ENCODE peak calls at places on chromosomes 6 and 20, in five cellular contexts. U, M, B, K and G are unnamed samples.

GRCh38 chr20:4813839-4814695 is 92.4 kb downstream of the PRND start:
- DNase-seq in U (no peak), M (no peak), B (no peak), K (no peak), G (no peak)

GRCh38 chr6:133240511-133241087 is 558 bp upstream of the EYA4 start:
- DNase-seq in U (no peak), M (peak), B (no peak), K (no peak), G (peak)

GRCh38 chr6:101645770-101646169 is 252.3 kb downstream of the GRIK2 start:
- DNase-seq in U (no peak), M (no peak), B (no peak), K (no peak), G (no peak)

GRCh38 chr6:45118684-45119230 is 209.4 kb upstream of the RUNX2 start:
- DNase-seq in U (no peak), M (no peak), B (no peak), K (no peak), G (no peak)

GRCh38 chr6:89258912-89259311 is 41.8 kb upstream of the GABRR1 start:
- DNase-seq in U (no peak), M (no peak), B (no peak), K (no peak), G (no peak)

GRCh38 chr20:20276806-20277530 is 90.9 kb upstream of the INSM1 start:
- DNase-seq in U (no peak), M (peak), B (no peak), K (no peak), G (peak)

GRCh38 chr6:158799051-158799792 is 19.9 kb downstream of the EZR start:
- DNase-seq in U (no peak), M (peak), B (peak), K (peak), G (peak)

GRCh38 chr6:35500782-35501181 is 3.9 kb upstream of the TEAD3 start:
- DNase-seq in U (no peak), M (no peak), B (no peak), K (no peak), G (no peak)

GRCh38 chr6:138953451-138953850 is 34.6 kb downstream of the REPS1 start:
- DNase-seq in U (no peak), M (no peak), B (no peak), K (no peak), G (no peak)

GRCh38 chr6:10146723-10147451 is 268.0 kb downstream of the TFAP2A start:
- DNase-seq in U (no peak), M (no peak), B (no peak), K (no peak), G (peak)

GRCh38 chr20:3749689-3750639 is 17.5 kb downstream of the HSPA12B start:
- DNase-seq in U (no peak), M (peak), B (peak), K (no peak), G (peak)

GRCh38 chr6:36721369-36722140 is 23.9 kb downstream of the RAB44 start:
- DNase-seq in U (no peak), M (no peak), B (no peak), K (no peak), G (no peak)

GRCh38 chr6:99885051-99885450 is 109.0 kb downstream of the MCHR2 start:
- DNase-seq in U (no peak), M (no peak), B (peak), K (no peak), G (no peak)

GRCh38 chr20:50194831-50195523 is 4.3 kb downstream of the CEBPB start:
- DNase-seq in U (no peak), M (no peak), B (no peak), K (no peak), G (no peak)

GRCh38 chr20:35042268-35042667 is 50.3 kb downstream of the TRPC4AP start:
- DNase-seq in U (no peak), M (no peak), B (no peak), K (no peak), G (no peak)

GRCh38 chr20:50286609-50287008 is 96.0 kb downstream of the CEBPB start:
- DNase-seq in U (no peak), M (no peak), B (no peak), K (no peak), G (no peak)

GRCh38 chr20:6048391-6048790 is 5.5 kb downstream of the LRRN4 start:
- DNase-seq in U (no peak), M (no peak), B (no peak), K (no peak), G (no peak)